ENCODE peak calls at places on chromosomes 1 and 21, in five cellular contexts. A is HFF-Myc, F is BJ, P is hepatocyte, N is heart right ventricle. B is an unnamed sample.
A peak's percentile ranks its signal among the peaks of the same experiment; 100 is the strongest.

GRCh38 chr1:235933483-235934116 is 66.9 kb upstream of the LYST start:
- DNase-seq in A (no peak), F (no peak), P (no peak), N (no peak), B (no peak)

GRCh38 chr1:89298461-89298860 is 25.8 kb upstream of the GBP5 start:
- DNase-seq in A (no peak), F (no peak), P (no peak), N (no peak), B (no peak)

GRCh38 chr1:1021860-1022259 is 1.9 kb downstream of the AGRN start:
- DNase-seq in A (no peak), F (no peak), P (no peak), N (no peak), B (no peak)

GRCh38 chr1:36586146-36586545 is 103.4 kb upstream of the CSF3R start:
- DNase-seq in A (no peak), F (no peak), P (no peak), N (no peak), B (no peak)

GRCh38 chr1:246680696-246681127 is 43.5 kb upstream of the SCCPDH start:
- DNase-seq in A (no peak), F (no peak), P (no peak), N (no peak), B (no peak)

GRCh38 chr1:155938220-155938627 is 3.2 kb upstream of the RXFP4 start:
- DNase-seq in A (peak; percentile 50), F (no peak), P (peak; percentile 67), N (peak; percentile 64), B (no peak)

GRCh38 chr1:228993106-228993505 is 257.8 kb downstream of the RHOU start:
- DNase-seq in A (no peak), F (no peak), P (no peak), N (no peak), B (no peak)

GRCh38 chr1:215905493-215906095 is 338.5 kb downstream of the KCTD3 start:
- DNase-seq in A (no peak), F (no peak), P (no peak), N (no peak), B (no peak)

GRCh38 chr1:2589331-2590232 is 3.0 kb downstream of the PRXL2B start:
- DNase-seq in A (no peak), F (no peak), P (no peak), N (no peak), B (no peak)

GRCh38 chr1:164561461-164561860 is 2.5 kb downstream of the PBX1 start:
- DNase-seq in A (no peak), F (no peak), P (no peak), N (no peak), B (no peak)

GRCh38 chr1:225834417-225835329 is 24.7 kb downstream of the EPHX1 start:
- DNase-seq in A (peak; percentile 82), F (peak; percentile 39), P (peak; percentile 55), N (peak; percentile 68), B (no peak)

GRCh38 chr1:3516911-3517310 is 62.4 kb downstream of the ARHGEF16 start:
- DNase-seq in A (no peak), F (no peak), P (no peak), N (no peak), B (no peak)

GRCh38 chr1:162631546-162632233 is 574 bp upstream of the DDR2 start:
- DNase-seq in A (no peak), F (no peak), P (peak; percentile 49), N (peak; percentile 54), B (no peak)

GRCh38 chr1:233367057-233367759 is 39.7 kb downstream of the MAP3K21 start:
- DNase-seq in A (peak; percentile 19), F (peak; percentile 22), P (no peak), N (no peak), B (no peak)

GRCh38 chr1:67433830-67434229 is 3.6 kb upstream of the SERBP1 start:
- DNase-seq in A (no peak), F (no peak), P (no peak), N (no peak), B (no peak)

GRCh38 chr1:108125312-108126138 is 74.6 kb downstream of the SLC25A24 start:
- DNase-seq in A (peak; percentile 52), F (peak; percentile 26), P (peak; percentile 85), N (peak; percentile 77), B (no peak)

DNA sequence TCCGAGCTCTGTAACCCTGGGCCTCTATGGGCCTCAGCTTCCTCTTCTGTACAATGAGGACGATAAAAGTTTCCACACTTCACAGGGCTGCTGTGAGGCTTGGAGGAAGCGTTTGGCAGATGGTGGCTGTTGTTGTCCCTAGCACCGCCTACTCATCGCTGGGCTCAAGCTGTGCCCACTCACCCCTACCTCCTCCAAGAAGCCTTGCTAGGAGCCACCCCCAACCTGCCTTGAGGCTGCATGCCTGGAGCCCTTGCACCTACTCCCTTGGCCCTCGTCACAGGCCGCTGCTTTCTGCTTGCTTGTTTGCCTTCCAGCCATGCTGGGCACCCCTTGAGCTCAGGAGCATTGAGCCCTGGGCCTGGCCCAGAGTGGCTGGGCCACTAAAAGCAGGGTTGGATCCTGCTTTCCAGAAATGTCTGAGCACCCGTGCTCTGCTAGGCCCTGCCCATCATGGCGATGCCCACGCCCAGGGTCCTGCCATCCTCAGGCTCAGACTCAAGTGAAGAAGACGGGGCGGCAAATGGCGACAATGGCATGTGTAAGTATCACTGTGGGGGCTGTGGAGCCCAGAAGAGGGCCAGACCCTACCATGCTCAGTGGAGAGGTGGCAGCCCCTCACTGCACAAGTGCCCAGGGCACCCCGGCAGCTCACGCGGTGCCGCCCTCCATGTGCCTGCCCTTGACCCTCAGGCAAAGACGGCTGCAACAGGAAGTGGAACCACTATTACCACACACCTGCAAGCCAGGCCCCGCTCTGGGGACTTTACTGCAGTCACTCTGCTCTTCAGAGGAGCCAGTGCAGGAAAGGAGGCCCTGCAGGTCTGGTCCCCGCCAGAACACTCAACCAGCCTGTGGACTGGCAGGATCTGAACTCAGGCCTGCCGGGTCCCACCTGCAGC is 9.5 kb downstream of the SH3BGRL3 start:
- DNase-seq in A (no peak), F (no peak), P (no peak), N (no peak), B (no peak)
- H3K4me3 ChIP-seq in A (no peak overlapping the region), F (no peak overlapping the region), P (no peak overlapping the region), N (no peak overlapping the region), B (no peak overlapping the region)

GRCh38 chr1:152458384-152459185 is 44.5 kb upstream of the CRNN start:
- DNase-seq in A (peak; percentile 27), F (no peak), P (peak; percentile 58), N (peak; percentile 75), B (no peak)

GRCh38 chr1:152459596-152460528 is 45.8 kb upstream of the CRNN start:
- DNase-seq in A (peak; percentile 12), F (no peak), P (no peak), N (peak; percentile 55), B (no peak)

GRCh38 chr1:152460529-152460899 is 46.5 kb upstream of the CRNN start:
- DNase-seq in A (no peak), F (no peak), P (no peak), N (no peak), B (no peak)

GRCh38 chr1:152462636-152463035 is 48.0 kb upstream of the LCE5A start:
- DNase-seq in A (no peak), F (no peak), P (no peak), N (no peak), B (no peak)

DNA sequence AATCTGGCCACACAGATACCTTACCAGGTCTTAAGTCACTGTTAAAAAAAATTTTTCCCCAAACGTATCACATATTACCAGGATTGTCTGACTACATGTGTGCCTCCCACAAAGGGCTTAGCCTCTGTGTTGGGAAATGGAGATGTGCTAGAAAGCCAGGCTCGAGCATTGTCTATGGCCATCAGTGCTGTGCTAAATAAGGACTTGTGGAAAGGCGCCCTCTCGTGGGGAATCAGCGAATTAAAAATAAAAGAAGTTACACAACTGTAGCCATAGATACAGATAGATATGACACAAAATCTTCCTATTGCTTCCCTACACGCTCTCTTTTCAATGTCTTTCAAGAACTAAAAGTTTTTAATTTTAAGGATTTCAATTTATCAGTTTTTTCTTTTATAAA is 47.5 kb upstream of the CRNN start:
- DNase-seq in A (peak; percentile 2), F (no peak), P (no peak), N (peak; percentile 52), B (no peak)
- TF ChIP-seq CTCF in A (peak; percentile 31), F (peak; percentile 65), P (peak; percentile 8), N (no peak), B (peak; percentile 52)

DNA sequence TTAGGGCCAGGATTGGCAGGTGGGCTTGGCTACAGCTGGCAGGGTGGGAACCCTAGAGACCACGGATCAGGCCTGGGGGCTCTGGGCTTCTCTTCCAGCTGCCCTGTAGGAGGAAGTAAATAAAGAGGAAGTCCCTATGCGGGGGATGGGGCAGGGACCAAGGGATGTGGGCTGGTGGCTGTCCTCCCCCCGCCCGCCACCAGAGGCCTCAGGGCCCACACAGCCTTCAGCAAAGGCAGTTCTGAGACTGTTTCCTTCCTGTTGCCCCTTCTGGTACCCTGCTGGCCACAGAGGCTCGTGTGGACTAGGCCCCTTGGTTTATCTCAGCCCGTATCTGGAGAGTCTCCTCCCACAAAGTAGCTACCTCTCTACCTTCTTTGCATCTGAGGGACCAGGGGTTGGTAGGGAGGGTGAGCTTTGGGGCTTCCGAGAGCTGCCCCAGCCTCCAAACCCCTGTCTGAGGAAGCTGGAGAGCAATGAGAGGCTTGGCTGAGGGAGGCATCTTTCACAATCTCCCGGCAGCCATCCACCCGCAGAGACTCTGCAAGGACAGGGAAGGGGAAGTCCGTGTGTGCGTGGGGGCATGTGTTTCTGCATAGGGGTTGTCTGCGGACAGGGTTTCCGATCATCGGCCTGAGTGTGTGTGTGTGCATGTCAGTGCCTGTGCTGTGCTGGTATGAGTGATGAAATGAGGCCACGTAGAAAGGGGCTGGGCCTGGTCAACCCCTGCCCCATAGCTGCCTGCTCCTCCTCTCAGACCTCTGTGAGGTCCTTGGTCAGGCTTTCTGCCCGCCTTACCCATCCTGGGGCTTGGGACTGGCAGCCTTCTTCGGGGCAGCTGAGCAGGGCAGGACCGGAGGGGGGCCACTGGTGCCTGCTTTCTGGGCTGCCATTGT is 12.5 kb downstream of the RPS6KA1 start:
- DNase-seq in A (no peak), F (no peak), P (peak; percentile 42), N (peak; percentile 73), B (peak; percentile 81)
- H3K4me3 ChIP-seq in A (no peak overlapping the region), F (no peak overlapping the region), P (no peak overlapping the region), N (no peak overlapping the region), B (no peak overlapping the region)

DNA sequence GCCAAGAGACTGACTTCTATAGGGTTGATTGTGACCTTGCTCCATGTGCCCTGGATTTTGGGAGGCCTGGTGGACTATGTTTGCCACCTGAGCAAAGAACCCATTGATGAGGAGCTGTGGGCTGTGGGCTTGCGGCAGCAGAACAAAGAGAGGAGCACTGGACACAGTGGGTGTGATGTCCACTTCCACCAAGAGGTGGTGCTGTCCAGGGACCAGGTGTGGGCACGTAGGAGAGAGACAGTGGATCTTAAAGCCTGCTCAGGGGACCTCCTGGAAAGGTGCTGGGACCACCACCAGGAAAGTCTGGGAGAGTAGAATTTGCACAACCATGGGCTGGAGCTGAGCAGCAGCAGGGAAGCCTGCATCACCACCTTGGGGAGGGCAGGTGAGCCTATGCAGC is 106.7 kb upstream of the ETS2 start:
- DNase-seq in A (no peak), F (no peak), P (no peak), N (no peak), B (no peak)
- TF ChIP-seq CTCF in A (peak; percentile 45), F (peak; percentile 21), P (no peak), N (no peak), B (no peak)

GRCh38 chr1:200795151-200795550 is 56.5 kb downstream of the CAMSAP2 start:
- DNase-seq in A (no peak), F (peak; percentile 35), P (no peak), N (no peak), B (no peak)
- H3K4me3 ChIP-seq in A (no peak overlapping the region), F (no peak overlapping the region), P (no peak overlapping the region), N (no peak overlapping the region), B (no peak overlapping the region)